ENCODE peak calls at places on chromosome 15, in five cellular contexts. V, Y, S, X and A are unnamed samples.

GRCh38 chr15:39669671-39670070 is 88.8 kb downstream of the THBS1 start:
- DNase-seq in Y (no peak), S (no peak), V (no peak), X (no peak), A (no peak)

GRCh38 chr15:55740981-55741591 is 1.9 kb downstream of the PRTG start:
- DNase-seq in X (no peak), Y (no peak), V (no peak), S (no peak), A (peak; percentile 14)

GRCh38 chr15:33146051-33146450 is 48.5 kb downstream of the FMN1 start:
- DNase-seq in S (no peak), X (no peak), Y (no peak), V (no peak), A (no peak)

GRCh38 chr15:98668566-98669308 is 20.4 kb downstream of the IGF1R start:
- DNase-seq in V (no peak), Y (peak; percentile 25), S (peak; percentile 83), X (no peak), A (peak; percentile 69)

GRCh38 chr15:68583321-68583720 is 4.5 kb downstream of the CORO2B start:
- DNase-seq in V (no peak), X (no peak), S (no peak), Y (no peak), A (no peak)

GRCh38 chr15:39287322-39288195 is 293.3 kb upstream of the THBS1 start:
- DNase-seq in X (no peak), Y (no peak), S (peak; percentile 47), V (peak; percentile 50), A (peak; percentile 74)

GRCh38 chr15:45642203-45642932 is 7.5 kb downstream of the SQOR start:
- DNase-seq in S (peak; percentile 94), X (no peak), V (no peak), Y (no peak), A (peak; percentile 53)

GRCh38 chr15:29331669-29332068 is 62.0 kb upstream of the NSMCE3 start:
- DNase-seq in V (no peak), X (no peak), Y (no peak), S (no peak), A (no peak)

GRCh38 chr15:36627566-36627965 is 48.1 kb downstream of the CDIN1 start:
- DNase-seq in X (no peak), S (no peak), V (no peak), Y (no peak), A (no peak)

GRCh38 chr15:84715442-84716035 is 400 bp downstream of the SEC11A start:
- DNase-seq in X (peak; percentile 54), S (peak; percentile 28), Y (peak; percentile 56), V (no peak), A (peak; percentile 42)

GRCh38 chr15:42914728-42915497 is 5.7 kb downstream of the TTBK2 start:
- DNase-seq in Y (no peak), S (no peak), X (no peak), V (no peak), A (no peak)

GRCh38 chr15:65245096-65245849 is 34.0 kb upstream of the CILP start:
- DNase-seq in V (no peak), S (peak; percentile 87), X (peak; percentile 45), Y (no peak), A (peak; percentile 76)

GRCh38 chr15:51121118-51121517 is 26.4 kb upstream of the TNFAIP8L3 start:
- DNase-seq in V (no peak), S (peak; percentile 99), Y (no peak), X (peak; percentile 93), A (peak; percentile 96)

GRCh38 chr15:25243800-25244097 is 195.1 kb downstream of the UBE3A start:
- DNase-seq in Y (no peak), S (no peak), V (no peak), X (no peak), A (no peak)

GRCh38 chr15:34753236-34753894 is 1.4 kb downstream of the GJD2 start:
- DNase-seq in X (peak; percentile 60), S (peak; percentile 63), V (peak; percentile 20), Y (no peak), A (peak; percentile 65)

GRCh38 chr15:81209635-81210034 is 13.0 kb downstream of the IL16 start:
- DNase-seq in X (no peak), S (no peak), Y (no peak), V (no peak), A (no peak)

GRCh38 chr15:38378162-38378560 is 75.8 kb upstream of the FAM98B start:
- DNase-seq in X (no peak), S (peak; percentile 53), V (no peak), Y (no peak), A (no peak)

GRCh38 chr15:69555080-69555479 is 102.5 kb downstream of the RPLP1 start:
- DNase-seq in S (no peak), X (no peak), Y (no peak), V (no peak), A (no peak)

GRCh38 chr15:65916664-65917406 is 47.5 kb downstream of the RAB11A start:
- DNase-seq in V (peak; percentile 67), Y (peak; percentile 63), X (peak; percentile 32), S (peak; percentile 73), A (peak; percentile 76)

GRCh38 chr15:82895983-82896382 is 56.5 kb downstream of the HOMER2 start:
- DNase-seq in Y (no peak), V (no peak), X (no peak), S (no peak), A (no peak)

GRCh38 chr15:52783929-52784798 is 6.0 kb downstream of the ONECUT1 start:
- DNase-seq in X (no peak), S (peak; percentile 13), Y (peak; percentile 55), V (no peak), A (no peak)

GRCh38 chr15:93072440-93073394 is 16.3 kb downstream of the RGMA start:
- DNase-seq in V (peak; percentile 64), X (no peak), S (peak; percentile 53), Y (no peak), A (no peak)

GRCh38 chr15:68184616-68185470 is 20.3 kb downstream of the CALML4 start:
- DNase-seq in X (no peak), V (no peak), S (no peak), Y (no peak), A (no peak)

GRCh38 chr15:74319596-74320357 is 47.7 kb downstream of the CYP11A1 start:
- DNase-seq in S (no peak), V (no peak), X (no peak), Y (no peak), A (no peak)

GRCh38 chr15:79157631-79158592 is 67.3 kb upstream of the RASGRF1 start:
- DNase-seq in Y (no peak), S (no peak), V (peak; percentile 44), X (no peak), A (no peak)

GRCh38 chr15:96344120-96344705 is 13.7 kb downstream of the NR2F2 start:
- DNase-seq in V (no peak), Y (no peak), S (no peak), X (no peak), A (no peak)

GRCh38 chr15:99275525-99276128 is 24.3 kb downstream of the LRRC28 start:
- DNase-seq in V (peak; percentile 5), X (no peak), Y (no peak), S (no peak), A (no peak)

GRCh38 chr15:25807063-25807462 is 56.1 kb downstream of the ATP10A start:
- DNase-seq in Y (no peak), V (no peak), S (no peak), X (no peak), A (no peak)

GRCh38 chr15:57092252-57092651 is 173.8 kb downstream of the TCF12 start:
- DNase-seq in S (no peak), Y (no peak), V (no peak), X (no peak), A (no peak)

GRCh38 chr15:47431501-47431900 is 285.8 kb upstream of the SEMA6D start:
- DNase-seq in S (peak; percentile 58), X (no peak), Y (no peak), V (no peak), A (peak; percentile 55)

GRCh38 chr15:70242962-70243685 is 145.4 kb upstream of the TLE3 start:
- DNase-seq in V (peak; percentile 22), X (no peak), S (no peak), Y (no peak), A (no peak)

GRCh38 chr15:89690276-89691218 is at the start of the genes PEX11A and WDR93:
- DNase-seq in Y (peak; percentile 84), V (peak; percentile 80), X (peak; percentile 74), S (peak; percentile 58), A (peak; percentile 76)

GRCh38 chr15:67149859-67150824 is 84.7 kb downstream of the SMAD3 start:
- DNase-seq in S (peak; percentile 99), X (peak; percentile 85), V (peak; percentile 84), Y (peak; percentile 64), A (peak; percentile 99)

GRCh38 chr15:52808996-52809395 is 18.9 kb upstream of the ONECUT1 start:
- DNase-seq in Y (no peak), V (no peak), S (no peak), X (no peak), A (no peak)

GRCh38 chr15:58758141-58758540 is 8.6 kb upstream of the ADAM10 start:
- DNase-seq in V (no peak), S (peak; percentile 49), X (no peak), Y (no peak), A (peak; percentile 37)